ENCODE peak calls at places on chromosomes 1 and 21, in ten cellular contexts. U is uterus; K is CD8-positive, alpha-beta T cell; T is iPS DF 6.9; G is A549; Y is IMR-90; R is adipocyte; F is CD4-positive, CD25-positive, alpha-beta regulatory T cell; E is heart left ventricle; L is fibroblast of lung. B is an unnamed sample.

GRCh38 chr1:243731301-243731891 is 118.6 kb downstream of the AKT3 start:
- DNase-seq in U (no peak), K (no peak), T (no peak), G (no peak), Y (peak; percentile 64), R (no peak), F (no peak), E (peak; percentile 51), L (peak; percentile 85), B (no peak)

GRCh38 chr1:212629450-212630158 is 21.0 kb downstream of the ATF3 start:
- DNase-seq in U (no peak), K (no peak), T (no peak), G (no peak), Y (no peak), R (no peak), F (no peak), E (no peak), L (no peak), B (no peak)

GRCh38 chr1:224617410-224618361 is 1.6 kb downstream of the CNIH3 start:
- DNase-seq in U (no peak), K (no peak), T (no peak), G (no peak), Y (no peak), R (no peak), F (no peak), E (no peak), L (peak; percentile 33), B (no peak)

GRCh38 chr1:51310871-51311613 is 19.3 kb downstream of the TTC39A start:
- DNase-seq in U (no peak), K (no peak), T (no peak), G (no peak), Y (no peak), R (no peak), F (no peak), E (no peak), L (no peak), B (no peak)

GRCh38 chr1:237220243-237220642 is 178.3 kb downstream of the RYR2 start:
- DNase-seq in U (no peak), K (no peak), T (no peak), G (no peak), Y (no peak), R (no peak), F (no peak), E (peak; percentile 46), L (no peak), B (no peak)

GRCh38 chr1:35476099-35476674 is 81.0 kb downstream of the KIAA0319L start:
- DNase-seq in U (no peak), K (no peak), T (no peak), G (no peak), Y (peak; percentile 6), R (peak; percentile 46), F (no peak), E (no peak), L (no peak), B (no peak)

GRCh38 chr1:50774759-50775351 is 185.2 kb downstream of the FAF1 start:
- DNase-seq in U (no peak), K (no peak), T (peak; percentile 29), G (peak; percentile 4), Y (peak; percentile 74), R (peak; percentile 88), F (no peak), E (no peak), L (peak; percentile 45), B (no peak)

GRCh38 chr1:66383602-66384001 is 150.4 kb upstream of the SGIP1 start:
- DNase-seq in U (no peak), K (no peak), T (no peak), G (no peak), Y (no peak), R (no peak), F (no peak), E (no peak), L (no peak), B (no peak)

GRCh38 chr1:106189780-106190179 is 866.7 kb upstream of the PRMT6 start:
- DNase-seq in U (no peak), K (no peak), T (no peak), G (no peak), Y (no peak), R (no peak), F (no peak), E (no peak), L (no peak), B (no peak)
- H3K9me3 ChIP-seq in U (no peaks in the 10 kb centered on the region), K (no peaks in the 10 kb centered on the region), T (no peaks in the 10 kb centered on the region), G (no peaks in the 10 kb centered on the region), Y (peaks cover 21% of the 10 kb centered on the region), R (peaks cover 10% of the 10 kb centered on the region), F (no peaks in the 10 kb centered on the region), E (peaks cover 13% of the 10 kb centered on the region), L (no peaks in the 10 kb centered on the region), B (no peaks in the 10 kb centered on the region)

GRCh38 chr1:181793826-181794225 is 267.7 kb downstream of the ZNF648 start:
- DNase-seq in U (no peak), K (no peak), T (no peak), G (no peak), Y (no peak), R (no peak), F (no peak), E (no peak), L (no peak), B (no peak)

GRCh38 chr1:181791721-181792120 is 269.8 kb downstream of the ZNF648 start:
- DNase-seq in U (no peak), K (no peak), T (no peak), G (no peak), Y (no peak), R (no peak), F (no peak), E (no peak), L (no peak), B (no peak)

GRCh38 chr1:181784039-181784683 is 277.4 kb downstream of the ZNF648 start:
- DNase-seq in U (no peak), K (no peak), T (no peak), G (no peak), Y (no peak), R (no peak), F (no peak), E (no peak), L (no peak), B (no peak)

GRCh38 chr1:181789395-181789794 is 272.1 kb downstream of the ZNF648 start:
- DNase-seq in U (no peak), K (no peak), T (no peak), G (no peak), Y (no peak), R (no peak), F (no peak), E (no peak), L (no peak), B (no peak)
- H3K9me3 ChIP-seq in U (no peaks in the 10 kb centered on the region), K (no peaks in the 10 kb centered on the region), T (no peaks in the 10 kb centered on the region), G (no peaks in the 10 kb centered on the region), Y (peaks cover 16% of the 10 kb centered on the region), R (no peaks in the 10 kb centered on the region), F (no peaks in the 10 kb centered on the region), E (no peaks in the 10 kb centered on the region), L (no peaks in the 10 kb centered on the region), B (no peaks in the 10 kb centered on the region)

GRCh38 chr21:42019101-42019605 is 9.0 kb upstream of the ZBTB21 start:
- DNase-seq in U (no peak), K (no peak), T (no peak), G (no peak), Y (no peak), R (no peak), F (no peak), E (no peak), L (no peak), B (no peak)
- H3K9me3 ChIP-seq in U (no peaks in the 10 kb centered on the region), K (no peaks in the 10 kb centered on the region), T (no peaks in the 10 kb centered on the region), G (no peaks in the 10 kb centered on the region), Y (peaks cover 4% of the 10 kb centered on the region), R (peaks cover 3% of the 10 kb centered on the region), F (no peaks in the 10 kb centered on the region), E (no peaks in the 10 kb centered on the region), L (no peaks in the 10 kb centered on the region), B (no peaks in the 10 kb centered on the region)

DNA sequence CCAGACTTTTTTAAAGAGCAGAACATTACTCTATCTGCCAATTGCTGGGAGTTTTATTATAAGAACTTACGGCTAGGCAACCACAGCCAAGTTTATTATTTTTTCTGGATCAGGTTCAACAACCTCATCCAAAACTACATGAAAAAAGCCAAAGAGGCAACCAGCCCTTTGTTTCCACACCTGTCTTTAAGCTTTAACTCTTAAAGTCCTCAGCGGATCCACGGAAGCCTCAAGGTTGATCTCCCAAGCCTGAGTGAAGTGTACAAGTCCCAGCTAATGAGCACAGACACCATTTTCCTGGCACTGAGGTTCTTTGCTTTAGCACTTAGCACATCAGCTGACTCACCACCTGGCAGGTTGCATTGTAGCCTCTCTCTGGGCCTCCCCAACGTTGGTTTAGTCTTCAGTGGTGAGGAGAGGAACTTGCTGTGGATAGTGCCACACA is 143.1 kb downstream of the TGFBR3 start:
- DNase-seq in U (peak; percentile 78), K (no peak), T (no peak), G (no peak), Y (peak; percentile 66), R (no peak), F (no peak), E (no peak), L (peak; percentile 75), B (no peak)
- H3K9me3 ChIP-seq in U (no peaks in the 10 kb centered on the region), K (no peaks in the 10 kb centered on the region), T (no peaks in the 10 kb centered on the region), G (peaks cover 22% of the 10 kb centered on the region), Y (peaks cover 7% of the 10 kb centered on the region), R (no peaks in the 10 kb centered on the region), F (no peaks in the 10 kb centered on the region), E (peaks cover 9% of the 10 kb centered on the region), L (no peaks in the 10 kb centered on the region), B (no peaks in the 10 kb centered on the region)

GRCh38 chr1:152860129-152860528 is 333 bp downstream of the LCE7A start:
- DNase-seq in U (no peak), K (no peak), T (no peak), G (no peak), Y (no peak), R (no peak), F (no peak), E (no peak), L (no peak), B (no peak)

GRCh38 chr1:152855661-152856060 is 4.1 kb upstream of the LCE7A start:
- DNase-seq in U (no peak), K (no peak), T (no peak), G (no peak), Y (no peak), R (no peak), F (no peak), E (no peak), L (no peak), B (no peak)

GRCh38 chr1:152861374-152861773 is 1.6 kb downstream of the LCE7A start:
- DNase-seq in U (no peak), K (no peak), T (no peak), G (no peak), Y (no peak), R (no peak), F (no peak), E (no peak), L (no peak), B (no peak)

GRCh38 chr1:152859696-152860095 is at the start of gene LCE7A:
- DNase-seq in U (no peak), K (no peak), T (no peak), G (no peak), Y (no peak), R (no peak), F (no peak), E (no peak), L (no peak), B (no peak)

GRCh38 chr1:152858062-152858461 is 1.7 kb upstream of the LCE7A start:
- DNase-seq in U (no peak), K (no peak), T (no peak), G (no peak), Y (no peak), R (no peak), F (no peak), E (no peak), L (no peak), B (no peak)
- H3K9me3 ChIP-seq in U (no peaks in the 10 kb centered on the region), K (no peaks in the 10 kb centered on the region), T (peaks cover 7% of the 10 kb centered on the region), G (no peaks in the 10 kb centered on the region), Y (no peaks in the 10 kb centered on the region), R (no peaks in the 10 kb centered on the region), F (no peaks in the 10 kb centered on the region), E (no peaks in the 10 kb centered on the region), L (no peaks in the 10 kb centered on the region), B (no peaks in the 10 kb centered on the region)